ENCODE peak calls at places on chromosomes 11 and 22, in eight cellular contexts. Q is tibial nerve, F is astrocyte of the spinal cord, X is cardiac fibroblast, T is Calu3, E is pancreas, S is PC-3, G is HL-60. K is an unnamed sample.
A peak's percentile ranks its signal among the peaks of the same experiment; 100 is the strongest.

GRCh38 chr11:76698321-76699043 is 27.9 kb upstream of the LRRC32 start:
- DNase-seq in T (no peak), Q (no peak), X (no peak), F (no peak), G (no peak), E (no peak), S (peak; percentile 28), K (no peak)

GRCh38 chr22:50041361-50042065 is 16.6 kb downstream of the TTLL8 start:
- DNase-seq in S (no peak), F (no peak), Q (no peak), E (no peak), X (no peak), T (no peak), G (no peak), K (no peak)

GRCh38 chr22:49413551-49413950 is 414.1 kb downstream of the BRD1 start:
- DNase-seq in F (no peak), T (no peak), E (no peak), S (no peak), G (no peak), X (no peak), Q (no peak), K (no peak)

GRCh38 chr11:118012083-118012669 is 26.0 kb downstream of the IL10RA start:
- DNase-seq in X (no peak), F (no peak), Q (no peak), G (peak; percentile 89), T (peak; percentile 20), E (no peak), S (peak; percentile 58), K (peak; percentile 88)

GRCh38 chr22:26168934-26169311 is 339 bp upstream of the SEZ6L start:
- DNase-seq in S (no peak), Q (no peak), X (no peak), G (no peak), T (no peak), F (no peak), E (no peak), K (no peak)

GRCh38 chr11:130029137-130029536 is 26.5 kb upstream of the PRDM10 start:
- DNase-seq in Q (no peak), T (no peak), X (no peak), G (no peak), F (no peak), E (no peak), S (peak; percentile 70), K (no peak)

GRCh38 chr11:116557261-116557660 is 215.5 kb downstream of the BUD13 start:
- DNase-seq in G (no peak), F (no peak), X (no peak), E (no peak), Q (no peak), T (no peak), S (no peak), K (no peak)

GRCh38 chr22:46023558-46023981 is 46.6 kb upstream of the WNT7B start:
- DNase-seq in Q (no peak), S (no peak), X (peak; percentile 47), E (no peak), G (no peak), T (no peak), F (peak; percentile 78), K (peak; percentile 26)

GRCh38 chr11:73866095-73866579 is 10.5 kb downstream of the COA4 start:
- DNase-seq in E (no peak), Q (no peak), S (peak; percentile 56), T (no peak), F (peak; percentile 30), G (no peak), X (peak; percentile 78), K (no peak)

GRCh38 chr11:73334244-73335203 is 26.4 kb downstream of the ARHGEF17 start:
- DNase-seq in Q (peak; percentile 71), G (no peak), S (peak; percentile 62), F (peak; percentile 91), T (peak; percentile 63), E (peak; percentile 35), X (peak; percentile 90), K (peak; percentile 59)

GRCh38 chr11:16809901-16810668 is 71.6 kb downstream of the C11orf58 start:
- DNase-seq in T (peak; percentile 30), Q (no peak), S (peak; percentile 82), G (peak; percentile 52), F (peak; percentile 81), X (peak; percentile 90), E (no peak), K (no peak)

GRCh38 chr11:94028436-94028835 is 7.3 kb downstream of the HEPHL1 start:
- DNase-seq in X (peak; percentile 8), F (peak; percentile 65), E (no peak), S (peak; percentile 86), Q (no peak), T (peak; percentile 41), G (no peak), K (no peak)

GRCh38 chr22:46726986-46727317 is 11.1 kb downstream of the CERK start:
- DNase-seq in E (no peak), F (no peak), G (no peak), X (no peak), S (no peak), Q (no peak), T (no peak), K (no peak)

GRCh38 chr11:33620423-33621120 is 80.1 kb downstream of the C11orf91 start:
- DNase-seq in T (no peak), G (no peak), S (peak; percentile 28), F (peak; percentile 84), E (no peak), Q (no peak), X (peak; percentile 54), K (no peak)

GRCh38 chr11:109001585-109001984 is 336.7 kb downstream of the DDX10 start:
- DNase-seq in S (no peak), T (no peak), E (no peak), F (no peak), Q (no peak), G (no peak), X (no peak), K (no peak)

GRCh38 chr22:39457546-39458442 is 982 bp downstream of the MGAT3 start:
- DNase-seq in X (no peak), Q (no peak), E (no peak), F (no peak), G (no peak), S (no peak), T (no peak), K (no peak)

GRCh38 chr11:119964136-119965025 is 173.5 kb downstream of the TRIM29 start:
- DNase-seq in E (no peak), G (no peak), S (no peak), Q (no peak), F (no peak), X (peak; percentile 29), T (no peak), K (no peak)

GRCh38 chr11:45305874-45306623 is 19.9 kb upstream of the SYT13 start:
- DNase-seq in S (no peak), Q (no peak), T (no peak), G (no peak), X (no peak), F (no peak), E (no peak), K (no peak)

GRCh38 chr22:28329582-28330073 is 350.0 kb downstream of the TTC28 start:
- DNase-seq in G (no peak), E (no peak), X (peak; percentile 71), T (no peak), F (no peak), Q (no peak), S (no peak), K (no peak)

GRCh38 chr11:128424271-128424709 is 163.1 kb downstream of the ETS1 start:
- DNase-seq in T (no peak), G (no peak), S (no peak), X (peak; percentile 68), E (peak; percentile 10), Q (peak; percentile 21), F (peak; percentile 28), K (no peak)

GRCh38 chr11:47354913-47355282 is 2.4 kb upstream of the MYBPC3 start:
- DNase-seq in E (no peak), S (no peak), X (peak; percentile 9), F (no peak), T (no peak), Q (no peak), G (no peak), K (no peak)

GRCh38 chr11:125680747-125681146 is at the start of gene ACRV1:
- DNase-seq in F (no peak), S (no peak), X (no peak), T (no peak), E (no peak), Q (no peak), G (no peak), K (no peak)

GRCh38 chr11:125674210-125674609 is 6.4 kb downstream of the ACRV1 start:
- DNase-seq in T (no peak), E (no peak), Q (no peak), X (no peak), F (no peak), G (no peak), S (no peak), K (no peak)

GRCh38 chr11:125675196-125675595 is 5.5 kb downstream of the ACRV1 start:
- DNase-seq in F (no peak), S (no peak), Q (no peak), G (no peak), E (no peak), T (no peak), X (no peak), K (no peak)

GRCh38 chr11:125679837-125680236 is 810 bp downstream of the ACRV1 start:
- DNase-seq in F (no peak), E (no peak), Q (no peak), G (no peak), S (no peak), T (no peak), X (no peak), K (no peak)

GRCh38 chr11:125679397-125679796 is 1.2 kb downstream of the ACRV1 start:
- DNase-seq in T (no peak), S (peak; percentile 16), G (no peak), X (peak; percentile 3), F (no peak), Q (no peak), E (no peak), K (no peak)
- TF ChIP-seq CTCF in T (no peak), S (peak; percentile 60), G (no peak), X (peak; percentile 29), F (peak; percentile 18), Q (no peak), E (no peak), K (no peak)

DNA sequence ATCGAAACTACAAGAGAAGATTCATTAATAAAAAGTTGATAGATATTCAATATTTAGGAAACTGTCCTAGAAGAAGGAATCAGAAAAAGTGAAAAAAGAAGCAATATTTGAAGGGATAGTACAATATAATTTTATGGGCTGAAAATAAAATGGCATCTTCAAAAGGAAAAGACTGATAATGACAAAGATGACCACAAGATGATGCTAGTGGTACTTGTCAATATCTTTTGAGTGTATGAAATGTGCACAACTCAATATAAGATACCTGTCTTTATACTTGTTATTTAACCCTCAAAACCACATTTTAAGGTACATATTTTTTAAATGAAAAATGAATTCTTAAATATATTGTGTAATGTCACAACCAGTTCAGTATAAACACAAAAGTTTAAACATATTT is 1059.6 kb upstream of the RAG2 start:
- DNase-seq in Q (no peak), E (no peak), S (peak; percentile 57), F (peak; percentile 55), T (no peak), X (peak; percentile 56), G (no peak), K (no peak)
- TF ChIP-seq CTCF in Q (no peak), E (no peak), S (peak; percentile 65), F (peak; percentile 69), T (no peak), X (peak; percentile 61), G (peak; percentile 1), K (no peak)

GRCh38 chr11:12287374-12288211 is 89.8 kb upstream of the PARVA start:
- DNase-seq in Q (peak; percentile 60), T (peak; percentile 91), F (peak; percentile 99), G (no peak), E (no peak), X (peak; percentile 96), S (peak; percentile 90), K (no peak)
- TF ChIP-seq CTCF in Q (peak; percentile 32), T (peak; percentile 52), F (peak; percentile 70), G (no peak), E (no peak), X (peak; percentile 68), S (peak; percentile 81), K (no peak)

GRCh38 chr11:86041975-86042378 is 26.9 kb downstream of the PICALM start:
- DNase-seq in Q (peak; percentile 99), X (peak; percentile 95), F (peak; percentile 92), G (peak; percentile 75), S (peak; percentile 92), T (peak; percentile 71), E (peak; percentile 61), K (no peak)
- TF ChIP-seq CTCF in Q (peak; percentile 80), X (peak; percentile 75), F (peak; percentile 74), G (peak; percentile 80), S (peak; percentile 82), T (peak; percentile 77), E (peak; percentile 66), K (peak; percentile 83)